ENCODE peak calls at places on chromosomes 12 and 14, in seven cellular contexts. One of them, this sample, is unnamed. For H3K9me3 and H3K36me3, the result is how much of the 10 kb centered on the place peaks cover.

GRCh38 chr12:19779393-19780056 is 340.2 kb downstream of the AEBP2 start:
- DNase-seq in small intestine: peak
- DNase-seq in pancreas: no peak
- DNase-seq in esophagus squamous epithelium: no peak
- DNase-seq in upper lobe of right lung: no peak
- DNase-seq in endothelial cell of umbilical vein: no peak
- DNase-seq in ovary: no peak
- DNase-seq in this sample: peak

GRCh38 chr14:60724080-60724618 is at the start of gene SIX4:
- DNase-seq in small intestine: peak
- DNase-seq in pancreas: peak
- DNase-seq in esophagus squamous epithelium: no peak
- DNase-seq in upper lobe of right lung: peak
- DNase-seq in endothelial cell of umbilical vein: peak
- DNase-seq in ovary: peak
- DNase-seq in this sample: peak

GRCh38 chr12:57795354-57795753 is 12.8 kb downstream of the TSFM start:
- DNase-seq in small intestine: no peak
- DNase-seq in pancreas: no peak
- DNase-seq in esophagus squamous epithelium: no peak
- DNase-seq in upper lobe of right lung: no peak
- DNase-seq in endothelial cell of umbilical vein: no peak
- DNase-seq in ovary: no peak
- DNase-seq in this sample: no peak

GRCh38 chr12:58727526-58727925 is 192.8 kb downstream of the LRIG3 start:
- DNase-seq in small intestine: no peak
- DNase-seq in pancreas: no peak
- DNase-seq in esophagus squamous epithelium: no peak
- DNase-seq in upper lobe of right lung: no peak
- DNase-seq in endothelial cell of umbilical vein: no peak
- DNase-seq in ovary: no peak
- DNase-seq in this sample: no peak

GRCh38 chr12:76032043-76032981 is 736 bp upstream of the PHLDA1 start:
- DNase-seq in small intestine: peak
- DNase-seq in pancreas: no peak
- DNase-seq in esophagus squamous epithelium: no peak
- DNase-seq in upper lobe of right lung: no peak
- DNase-seq in endothelial cell of umbilical vein: peak
- DNase-seq in ovary: peak
- DNase-seq in this sample: peak

GRCh38 chr14:100547633-100548294 is 39.5 kb downstream of the BEGAIN start:
- DNase-seq in small intestine: peak
- DNase-seq in pancreas: peak
- DNase-seq in esophagus squamous epithelium: no peak
- DNase-seq in upper lobe of right lung: peak
- DNase-seq in endothelial cell of umbilical vein: peak
- DNase-seq in ovary: no peak
- DNase-seq in this sample: no peak

GRCh38 chr12:123131879-123132402 is 18.9 kb downstream of the PITPNM2 start:
- DNase-seq in small intestine: peak
- DNase-seq in pancreas: no peak
- DNase-seq in esophagus squamous epithelium: no peak
- DNase-seq in upper lobe of right lung: no peak
- DNase-seq in endothelial cell of umbilical vein: no peak
- DNase-seq in ovary: no peak
- DNase-seq in this sample: no peak

GRCh38 chr14:29738056-29738455 is 189.6 kb downstream of the PRKD1 start:
- DNase-seq in small intestine: no peak
- DNase-seq in pancreas: no peak
- DNase-seq in esophagus squamous epithelium: no peak
- DNase-seq in upper lobe of right lung: no peak
- DNase-seq in endothelial cell of umbilical vein: no peak
- DNase-seq in ovary: no peak
- DNase-seq in this sample: no peak

GRCh38 chr12:68815232-68815927 is 7.4 kb downstream of the MDM2 start:
- DNase-seq in small intestine: no peak
- DNase-seq in pancreas: no peak
- DNase-seq in esophagus squamous epithelium: no peak
- DNase-seq in upper lobe of right lung: no peak
- DNase-seq in endothelial cell of umbilical vein: no peak
- DNase-seq in ovary: no peak
- DNase-seq in this sample: no peak

GRCh38 chr14:45426685-45427282 is 173.8 kb upstream of the MIS18BP1 start:
- DNase-seq in small intestine: peak
- DNase-seq in pancreas: peak
- DNase-seq in esophagus squamous epithelium: no peak
- DNase-seq in upper lobe of right lung: no peak
- DNase-seq in endothelial cell of umbilical vein: peak
- DNase-seq in ovary: no peak
- DNase-seq in this sample: peak

GRCh38 chr14:58631720-58632119 is 6.0 kb upstream of the DACT1 start:
- DNase-seq in small intestine: no peak
- DNase-seq in pancreas: no peak
- DNase-seq in esophagus squamous epithelium: no peak
- DNase-seq in upper lobe of right lung: no peak
- DNase-seq in endothelial cell of umbilical vein: no peak
- DNase-seq in ovary: no peak
- DNase-seq in this sample: no peak

GRCh38 chr12:106901276-106901675 is 54.4 kb upstream of the TMEM263 start:
- DNase-seq in small intestine: no peak
- DNase-seq in pancreas: no peak
- DNase-seq in esophagus squamous epithelium: no peak
- DNase-seq in upper lobe of right lung: no peak
- DNase-seq in endothelial cell of umbilical vein: no peak
- DNase-seq in ovary: no peak
- DNase-seq in this sample: peak

GRCh38 chr14:78530078-78530477 is 359.9 kb downstream of the NRXN3 start:
- DNase-seq in small intestine: peak
- DNase-seq in pancreas: peak
- DNase-seq in esophagus squamous epithelium: no peak
- DNase-seq in upper lobe of right lung: no peak
- DNase-seq in endothelial cell of umbilical vein: no peak
- DNase-seq in ovary: no peak
- DNase-seq in this sample: no peak

GRCh38 chr12:63918788-63919300 is 74.3 kb downstream of the SRGAP1 start:
- DNase-seq in small intestine: peak
- DNase-seq in pancreas: no peak
- DNase-seq in esophagus squamous epithelium: no peak
- DNase-seq in upper lobe of right lung: no peak
- DNase-seq in endothelial cell of umbilical vein: peak
- DNase-seq in ovary: no peak
- DNase-seq in this sample: peak

GRCh38 chr12:63917864-63918742 is 73.6 kb downstream of the SRGAP1 start:
- DNase-seq in small intestine: peak
- DNase-seq in pancreas: no peak
- DNase-seq in esophagus squamous epithelium: no peak
- DNase-seq in upper lobe of right lung: no peak
- DNase-seq in endothelial cell of umbilical vein: peak
- DNase-seq in ovary: no peak
- DNase-seq in this sample: peak

GRCh38 chr12:63917477-63917862 is 73.0 kb downstream of the SRGAP1 start:
- DNase-seq in small intestine: no peak
- DNase-seq in pancreas: no peak
- DNase-seq in esophagus squamous epithelium: no peak
- DNase-seq in upper lobe of right lung: no peak
- DNase-seq in endothelial cell of umbilical vein: no peak
- DNase-seq in ovary: no peak
- DNase-seq in this sample: no peak

GRCh38 chr12:63915105-63915830 is 70.8 kb downstream of the SRGAP1 start:
- DNase-seq in small intestine: no peak
- DNase-seq in pancreas: no peak
- DNase-seq in esophagus squamous epithelium: no peak
- DNase-seq in upper lobe of right lung: no peak
- DNase-seq in endothelial cell of umbilical vein: peak
- DNase-seq in ovary: no peak
- DNase-seq in this sample: peak

DNA sequence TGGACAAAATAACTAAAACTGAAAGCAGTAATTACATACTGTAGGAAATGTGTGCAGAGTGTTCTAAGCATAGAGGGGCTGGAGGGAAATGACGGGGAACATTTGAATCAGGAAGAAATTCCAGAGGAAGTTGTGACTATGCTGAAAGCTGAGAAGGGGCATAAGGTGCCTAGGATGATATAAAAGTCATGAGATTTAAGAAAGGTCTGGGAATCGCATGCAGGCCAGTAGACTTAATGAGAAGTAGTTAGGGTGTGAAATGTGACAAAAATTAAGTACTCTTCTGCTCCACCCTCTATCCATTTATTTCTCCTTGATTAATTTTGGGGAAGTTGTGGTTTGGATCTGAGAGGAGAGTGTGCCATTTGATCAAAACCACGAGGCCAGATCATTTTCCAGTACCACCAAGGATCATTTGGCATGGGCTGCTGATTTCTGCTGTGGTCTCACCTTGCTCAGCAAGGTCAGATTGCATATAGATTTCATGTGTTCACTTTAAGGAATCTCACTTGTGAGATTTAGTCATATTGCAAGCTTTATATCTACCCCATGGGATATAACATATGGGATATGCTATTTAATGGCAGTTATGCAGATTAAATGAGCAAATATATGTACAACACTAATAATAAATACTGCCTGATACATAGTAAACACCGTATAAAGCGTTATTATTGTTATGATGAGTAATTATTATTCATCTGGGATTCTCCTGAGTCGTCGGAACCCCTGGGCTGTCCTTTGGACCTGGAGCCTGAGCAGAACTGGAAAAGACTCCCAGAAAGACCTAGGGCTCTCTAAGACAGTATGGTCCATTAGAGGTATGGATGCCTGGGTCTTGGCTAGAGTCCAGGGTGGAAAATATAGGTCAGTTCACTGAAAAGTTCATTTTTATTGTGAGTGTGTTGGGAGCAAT is 72.3 kb downstream of the SRGAP1 start:
- DNase-seq in small intestine: no peak
- DNase-seq in pancreas: no peak
- DNase-seq in esophagus squamous epithelium: no peak
- DNase-seq in upper lobe of right lung: no peak
- DNase-seq in endothelial cell of umbilical vein: peak
- DNase-seq in ovary: no peak
- DNase-seq in this sample: peak
- H3K27ac ChIP-seq in small intestine: no peak
- H3K27ac ChIP-seq in pancreas: peak
- H3K27ac ChIP-seq in esophagus squamous epithelium: peak
- H3K27ac ChIP-seq in upper lobe of right lung: no peak
- H3K27ac ChIP-seq in endothelial cell of umbilical vein: peak
- H3K27ac ChIP-seq in ovary: no peak
- H3K27ac ChIP-seq in this sample: peak

DNA sequence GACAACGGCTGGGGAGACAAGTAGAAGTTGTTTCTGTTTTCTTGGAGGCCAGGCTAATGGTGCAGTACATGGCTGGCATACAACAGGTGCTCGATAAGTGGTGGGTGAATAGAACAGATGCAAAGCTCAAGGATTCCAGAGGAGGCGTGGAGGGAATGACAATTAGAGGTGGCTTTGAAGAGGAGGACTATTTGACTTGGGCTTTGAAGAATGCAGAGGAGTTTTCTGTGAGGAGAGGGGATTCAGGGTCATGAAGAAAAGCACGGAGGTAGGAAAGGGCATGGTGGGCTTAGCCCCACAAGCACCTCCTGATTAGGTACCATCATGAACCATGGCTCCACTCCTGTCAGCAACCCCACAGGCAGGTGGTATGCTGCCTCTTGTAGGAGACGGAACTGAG is 142.3 kb downstream of the RBM19 start:
- DNase-seq in small intestine: no peak
- DNase-seq in pancreas: no peak
- DNase-seq in esophagus squamous epithelium: no peak
- DNase-seq in upper lobe of right lung: no peak
- DNase-seq in endothelial cell of umbilical vein: no peak
- DNase-seq in ovary: no peak
- DNase-seq in this sample: no peak
- H3K9me3 ChIP-seq in small intestine: under half
- H3K9me3 ChIP-seq in pancreas: under half
- H3K9me3 ChIP-seq in esophagus squamous epithelium: under half
- H3K9me3 ChIP-seq in upper lobe of right lung: under half
- H3K9me3 ChIP-seq in endothelial cell of umbilical vein: under half
- H3K9me3 ChIP-seq in ovary: under half
- H3K9me3 ChIP-seq in this sample: under half

GRCh38 chr12:110141389-110141788 is 17.2 kb downstream of the IFT81 start:
- DNase-seq in small intestine: no peak
- DNase-seq in pancreas: no peak
- DNase-seq in esophagus squamous epithelium: no peak
- DNase-seq in upper lobe of right lung: no peak
- DNase-seq in endothelial cell of umbilical vein: no peak
- DNase-seq in ovary: peak
- DNase-seq in this sample: no peak

GRCh38 chr12:110137786-110138185 is 13.6 kb downstream of the IFT81 start:
- DNase-seq in small intestine: no peak
- DNase-seq in pancreas: no peak
- DNase-seq in esophagus squamous epithelium: no peak
- DNase-seq in upper lobe of right lung: no peak
- DNase-seq in endothelial cell of umbilical vein: no peak
- DNase-seq in ovary: no peak
- DNase-seq in this sample: no peak

GRCh38 chr12:110135012-110135411 is 10.9 kb downstream of the IFT81 start:
- DNase-seq in small intestine: no peak
- DNase-seq in pancreas: no peak
- DNase-seq in esophagus squamous epithelium: no peak
- DNase-seq in upper lobe of right lung: no peak
- DNase-seq in endothelial cell of umbilical vein: no peak
- DNase-seq in ovary: no peak
- DNase-seq in this sample: peak

DNA sequence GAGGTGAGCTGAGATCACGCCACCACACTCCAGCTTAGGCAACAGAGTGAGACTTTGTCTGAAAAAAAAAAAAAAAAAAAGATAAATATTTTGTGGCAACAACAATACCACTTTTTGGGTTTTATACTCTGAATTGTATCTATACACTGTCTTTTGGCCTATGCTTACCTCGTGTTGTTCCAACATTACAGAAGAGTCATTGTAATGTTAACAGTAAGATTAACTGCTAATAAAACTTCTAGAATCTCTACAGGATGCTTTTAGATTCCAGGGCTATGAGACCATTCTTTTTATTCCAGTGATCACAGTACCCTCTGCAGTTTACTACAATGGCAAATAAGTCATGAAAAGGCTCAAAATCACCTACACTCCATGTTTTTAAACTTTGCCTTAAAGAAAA is 11.6 kb downstream of the IFT81 start:
- DNase-seq in small intestine: no peak
- DNase-seq in pancreas: no peak
- DNase-seq in esophagus squamous epithelium: no peak
- DNase-seq in upper lobe of right lung: no peak
- DNase-seq in endothelial cell of umbilical vein: no peak
- DNase-seq in ovary: no peak
- DNase-seq in this sample: no peak
- H3K36me3 ChIP-seq in small intestine: under half
- H3K36me3 ChIP-seq in pancreas: under half
- H3K36me3 ChIP-seq in esophagus squamous epithelium: half or more
- H3K36me3 ChIP-seq in upper lobe of right lung: under half
- H3K36me3 ChIP-seq in endothelial cell of umbilical vein: under half
- H3K36me3 ChIP-seq in ovary: under half
- H3K36me3 ChIP-seq in this sample: under half

GRCh38 chr12:80260269-80260668 is 160.9 kb downstream of the OTOGL start:
- DNase-seq in small intestine: no peak
- DNase-seq in pancreas: no peak
- DNase-seq in esophagus squamous epithelium: no peak
- DNase-seq in upper lobe of right lung: no peak
- DNase-seq in endothelial cell of umbilical vein: no peak
- DNase-seq in ovary: no peak
- DNase-seq in this sample: no peak
- H3K27ac ChIP-seq in small intestine: no peak
- H3K27ac ChIP-seq in pancreas: no peak
- H3K27ac ChIP-seq in esophagus squamous epithelium: no peak
- H3K27ac ChIP-seq in upper lobe of right lung: no peak
- H3K27ac ChIP-seq in endothelial cell of umbilical vein: no peak
- H3K27ac ChIP-seq in ovary: no peak
- H3K27ac ChIP-seq in this sample: no peak